ENCODE peak calls at places on chromosomes 4 and X, in ten cellular contexts. A is lower lobe of right lung; W is CD4-positive, alpha-beta memory T cell; T is brain microvascular endothelial cell; R is cardiac muscle cell; S is right lobe of liver; Q is CD8-positive, alpha-beta memory T cell; V is astrocyte; M is foreskin keratinocyte; B is coronary artery. C is an unnamed sample.

GRCh38 chr4:89823416-89823815 is 13.5 kb downstream of the SNCA start:
- DNase-seq in R (peak; percentile 76), S (no peak), M (no peak), T (peak; percentile 27), V (peak; percentile 49), A (no peak), B (no peak), W (no peak), Q (no peak), C (no peak)

GRCh38 chrX:80808854-80809493 is 703 bp downstream of the BRWD3 start:
- DNase-seq in R (peak; percentile 12), V (no peak), Q (peak; percentile 15), M (no peak), S (no peak), A (no peak), B (peak; percentile 72), W (peak; percentile 46), T (no peak), C (no peak)

GRCh38 chr4:176034498-176034897 is 31.1 kb upstream of the WDR17 start:
- DNase-seq in Q (no peak), W (peak; percentile 16), B (no peak), M (no peak), R (peak; percentile 59), S (no peak), T (no peak), V (peak; percentile 33), A (no peak), C (no peak)

GRCh38 chr4:15238720-15239119 is 189.1 kb upstream of the C1QTNF7 start:
- DNase-seq in M (no peak), T (peak; percentile 62), Q (no peak), R (peak; percentile 68), W (peak; percentile 7), B (no peak), S (no peak), A (no peak), V (no peak), C (no peak)

GRCh38 chr4:868421-868820 is 42.5 kb upstream of the CPLX1 start:
- DNase-seq in V (no peak), S (no peak), A (no peak), M (no peak), Q (no peak), T (no peak), R (no peak), B (no peak), W (no peak), C (no peak)

GRCh38 chr4:16607241-16607640 is 291.2 kb downstream of the LDB2 start:
- DNase-seq in B (no peak), W (no peak), T (no peak), S (no peak), M (no peak), R (no peak), V (no peak), A (no peak), Q (no peak), C (no peak)

GRCh38 chr4:5858020-5858769 is 34.7 kb downstream of the CRMP1 start:
- DNase-seq in W (no peak), A (no peak), B (no peak), V (no peak), Q (no peak), M (no peak), T (no peak), S (peak; percentile 39), R (no peak), C (no peak)

GRCh38 chrX:9538544-9539045 is 73.7 kb downstream of the TBL1X start:
- DNase-seq in M (no peak), Q (no peak), A (no peak), V (no peak), W (no peak), S (no peak), B (peak; percentile 21), R (peak; percentile 44), T (no peak), C (no peak)

GRCh38 chrX:112761239-112762207 is 79.1 kb downstream of the AMOT start:
- DNase-seq in V (no peak), T (no peak), W (no peak), M (no peak), S (no peak), R (no peak), B (no peak), Q (no peak), A (no peak), C (no peak)

GRCh38 chr4:165312506-165312905 is 15.0 kb upstream of the MSMO1 start:
- DNase-seq in S (no peak), T (peak; percentile 9), V (peak; percentile 50), R (peak; percentile 63), A (no peak), M (no peak), W (no peak), B (no peak), Q (no peak), C (no peak)

GRCh38 chr4:185040523-185040922 is 22.2 kb downstream of the HELT start:
- DNase-seq in Q (no peak), V (no peak), M (no peak), T (no peak), R (no peak), S (no peak), A (no peak), B (no peak), W (no peak), C (no peak)

GRCh38 chr4:69995526-69996016 is at the start of gene STATH:
- DNase-seq in V (no peak), W (no peak), Q (no peak), S (no peak), A (no peak), B (no peak), M (peak; percentile 29), R (peak; percentile 38), T (no peak), C (no peak)

GRCh38 chr4:68874507-68874906 is 58.7 kb downstream of the UGT2B10 start:
- DNase-seq in R (no peak), V (no peak), M (peak; percentile 8), S (no peak), B (no peak), W (no peak), A (no peak), T (no peak), Q (no peak), C (no peak)
- H3K27ac ChIP-seq in R (no peak overlapping the region), V (no peak overlapping the region), M (no peak overlapping the region), S (no peak overlapping the region), B (no peak overlapping the region), W (no peak overlapping the region), A (no peak overlapping the region), T (no peak overlapping the region), Q (no peak overlapping the region), C (no peak overlapping the region)

GRCh38 chrX:21700289-21700688 is 42.2 kb upstream of the KLHL34 start:
- DNase-seq in T (no peak), Q (no peak), V (no peak), M (no peak), S (no peak), B (no peak), R (no peak), W (no peak), A (no peak), C (no peak)

GRCh38 chrX:21705215-21705614 is 47.1 kb upstream of the KLHL34 start:
- DNase-seq in S (no peak), W (no peak), M (no peak), Q (no peak), A (no peak), R (no peak), T (no peak), B (no peak), V (no peak), C (no peak)

GRCh38 chrX:21700967-21701366 is 42.8 kb upstream of the KLHL34 start:
- DNase-seq in V (no peak), M (no peak), S (no peak), A (no peak), W (no peak), B (no peak), T (no peak), R (no peak), Q (no peak), C (no peak)

GRCh38 chrX:21698274-21698673 is 40.1 kb upstream of the KLHL34 start:
- DNase-seq in T (no peak), B (no peak), W (no peak), V (no peak), Q (no peak), R (no peak), A (no peak), S (no peak), M (no peak), C (no peak)

DNA sequence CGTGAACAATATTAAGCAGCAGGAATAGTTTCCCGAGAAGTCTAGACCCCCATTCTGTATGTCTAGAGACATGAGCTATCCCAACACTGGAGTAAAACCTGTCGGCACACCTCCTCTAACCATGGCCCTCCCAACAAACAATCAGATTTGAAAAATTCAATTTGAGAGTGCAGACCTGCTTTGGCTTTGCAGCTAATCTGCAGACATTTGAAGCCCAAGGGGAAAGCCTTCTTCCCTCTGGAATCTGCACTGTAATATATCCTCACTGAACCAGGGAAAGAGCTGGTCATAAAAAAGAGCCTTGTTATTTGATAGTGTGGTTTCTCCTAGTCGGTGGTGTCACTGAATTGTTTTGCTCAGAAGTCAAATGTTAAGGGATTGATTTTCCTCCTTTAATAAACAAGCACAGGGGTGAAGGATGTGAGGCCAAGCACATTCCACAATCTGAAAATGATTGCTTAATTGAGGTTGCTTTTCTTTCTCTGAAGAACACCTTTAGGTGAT is 44.6 kb upstream of the KLHL34 start:
- DNase-seq in M (no peak), S (no peak), B (no peak), R (no peak), T (no peak), W (no peak), V (no peak), A (no peak), Q (no peak), C (no peak)
- H3K27ac ChIP-seq in M (no peak overlapping the region), S (no peak overlapping the region), B (no peak overlapping the region), R (no peak overlapping the region), T (no peak overlapping the region), W (no peak overlapping the region), V (no peak overlapping the region), A (no peak overlapping the region), Q (no peak overlapping the region), C (no peak overlapping the region)

DNA sequence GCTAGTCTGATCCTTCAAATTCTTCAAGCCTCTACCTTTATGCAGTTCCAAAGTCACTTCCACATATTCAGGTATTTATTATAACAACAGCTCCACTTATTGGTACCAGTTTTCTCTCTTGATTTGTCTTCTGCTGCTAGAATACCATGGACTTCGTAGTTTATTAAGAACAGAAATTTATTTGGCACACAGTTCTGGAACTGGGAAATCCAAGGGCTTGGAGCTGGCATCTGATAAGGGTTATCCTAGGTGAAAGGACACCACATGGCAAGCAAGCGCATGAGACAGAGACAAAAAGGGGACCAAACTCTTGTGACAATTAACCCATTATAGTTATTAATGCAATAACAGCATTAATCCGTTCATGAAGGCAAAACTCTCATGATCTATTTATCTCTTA is 600.5 kb upstream of the ATOH1 start:
- DNase-seq in V (no peak), R (no peak), S (no peak), A (no peak), W (no peak), T (no peak), B (no peak), M (no peak), Q (no peak), C (no peak)
- H3K27ac ChIP-seq in V (no peak overlapping the region), R (no peak overlapping the region), S (no peak overlapping the region), A (no peak overlapping the region), W (no peak overlapping the region), T (no peak overlapping the region), B (no peak overlapping the region), M (no peak overlapping the region), Q (no peak overlapping the region), C (no peak overlapping the region)

DNA sequence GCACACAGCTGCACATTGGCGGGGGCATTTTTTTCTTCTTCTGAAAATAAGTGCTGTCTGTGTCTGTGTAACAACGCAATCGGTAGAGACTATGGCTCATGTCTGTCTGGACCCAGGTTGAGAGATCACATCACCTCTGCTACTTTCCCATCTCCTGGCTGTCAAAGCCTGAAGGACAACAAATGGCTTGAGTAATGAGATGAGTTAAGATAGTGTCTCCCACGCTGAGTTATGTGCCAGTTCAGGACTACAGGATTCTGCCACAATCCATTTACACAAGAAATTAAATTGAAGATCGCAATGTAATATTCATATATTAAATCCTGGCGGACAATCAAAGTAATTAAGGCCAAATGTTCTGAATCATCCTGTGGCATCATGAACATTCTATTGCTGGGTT is 16.5 kb upstream of the ARHGAP36 start:
- DNase-seq in Q (no peak), B (no peak), S (no peak), V (no peak), M (no peak), T (no peak), R (no peak), A (no peak), W (no peak), C (no peak)
- H3K27ac ChIP-seq in Q (no peak overlapping the region), B (no peak overlapping the region), S (no peak overlapping the region), V (no peak overlapping the region), M (no peak overlapping the region), T (no peak overlapping the region), R (no peak overlapping the region), A (no peak overlapping the region), W (no peak overlapping the region), C (no peak overlapping the region)